ENCODE peak calls at places on chromosomes 1 and 21, in five cellular contexts. One of them, this sample, is unnamed.

GRCh38 chr1:25661043-25661807 is 44.6 kb downstream of the MAN1C1 start:
- DNase-seq in astrocyte: no peak
- DNase-seq in H9: peak; percentile 22
- DNase-seq in hepatocyte: peak; percentile 23
- DNase-seq in fibroblast of lung: peak; percentile 39
- DNase-seq in this sample: peak; percentile 55

GRCh38 chr1:203153051-203153988 is 22.3 kb downstream of the MYBPH start:
- DNase-seq in hepatocyte: no peak
- DNase-seq in fibroblast of lung: no peak
- DNase-seq in astrocyte: peak; percentile 23
- DNase-seq in H9: no peak
- DNase-seq in this sample: no peak

GRCh38 chr1:239593527-239593926 is 207.2 kb downstream of the CHRM3 start:
- DNase-seq in H9: no peak
- DNase-seq in fibroblast of lung: no peak
- DNase-seq in astrocyte: no peak
- DNase-seq in hepatocyte: no peak
- DNase-seq in this sample: no peak

GRCh38 chr1:12071892-12072291 is 8.8 kb downstream of the TNFRSF8 start:
- DNase-seq in H9: no peak
- DNase-seq in hepatocyte: no peak
- DNase-seq in astrocyte: no peak
- DNase-seq in fibroblast of lung: no peak
- DNase-seq in this sample: no peak

GRCh38 chr1:31764307-31765040 is at the start of gene ADGRB2:
- DNase-seq in hepatocyte: peak; percentile 76
- DNase-seq in H9: peak; percentile 61
- DNase-seq in fibroblast of lung: no peak
- DNase-seq in astrocyte: no peak
- DNase-seq in this sample: peak; percentile 25

GRCh38 chr1:23616292-23616822 is 57.1 kb upstream of the ID3 start:
- DNase-seq in hepatocyte: no peak
- DNase-seq in fibroblast of lung: no peak
- DNase-seq in astrocyte: no peak
- DNase-seq in H9: no peak
- DNase-seq in this sample: no peak

GRCh38 chr1:232510367-232511110 is 119.4 kb downstream of the SIPA1L2 start:
- DNase-seq in hepatocyte: no peak
- DNase-seq in astrocyte: no peak
- DNase-seq in H9: no peak
- DNase-seq in fibroblast of lung: no peak
- DNase-seq in this sample: peak; percentile 71

GRCh38 chr1:117732065-117732789 is 126.4 kb downstream of the TENT5C start:
- DNase-seq in H9: no peak
- DNase-seq in hepatocyte: no peak
- DNase-seq in astrocyte: peak; percentile 49
- DNase-seq in fibroblast of lung: no peak
- DNase-seq in this sample: no peak

GRCh38 chr1:1116701-1117468 is 996 bp upstream of the C1orf159 start:
- DNase-seq in astrocyte: no peak
- DNase-seq in H9: no peak
- DNase-seq in fibroblast of lung: no peak
- DNase-seq in hepatocyte: no peak
- DNase-seq in this sample: peak; percentile 20

GRCh38 chr1:196148367-196148970 is 459.8 kb downstream of the KCNT2 start:
- DNase-seq in astrocyte: peak; percentile 6
- DNase-seq in H9: no peak
- DNase-seq in fibroblast of lung: peak; percentile 73
- DNase-seq in hepatocyte: peak; percentile 22
- DNase-seq in this sample: peak; percentile 70

GRCh38 chr1:53141487-53142055 is 867 bp downstream of the SLC1A7 start:
- DNase-seq in fibroblast of lung: no peak
- DNase-seq in H9: no peak
- DNase-seq in astrocyte: no peak
- DNase-seq in hepatocyte: no peak
- DNase-seq in this sample: no peak

GRCh38 chr1:193569696-193570269 is 383.4 kb upstream of the B3GALT2 start:
- DNase-seq in hepatocyte: no peak
- DNase-seq in H9: no peak
- DNase-seq in fibroblast of lung: peak; percentile 51
- DNase-seq in astrocyte: peak; percentile 92
- DNase-seq in this sample: no peak

DNA sequence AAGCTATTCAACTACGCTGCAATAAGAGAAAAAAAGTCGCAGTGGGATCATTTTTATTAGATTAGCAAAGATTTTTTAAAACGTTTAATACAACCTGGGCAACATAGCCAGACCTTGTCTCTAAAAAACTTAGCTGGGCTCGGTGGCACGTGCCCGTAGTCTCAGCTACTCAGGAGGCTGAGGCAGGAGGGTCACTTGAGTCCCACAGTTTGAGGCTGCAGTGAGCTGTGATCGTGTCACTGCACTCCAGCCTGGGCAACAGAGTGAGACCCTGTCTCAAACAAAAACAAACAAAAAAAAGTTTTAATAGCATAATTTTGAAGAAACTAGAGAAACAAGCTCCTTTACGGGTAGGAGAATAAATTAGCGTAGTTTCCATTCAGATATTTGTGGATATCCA is 1.0 kb upstream of the PRDM15 start:
- DNase-seq in hepatocyte: no peak
- DNase-seq in H9: no peak
- DNase-seq in astrocyte: no peak
- DNase-seq in fibroblast of lung: no peak
- DNase-seq in this sample: no peak
- H2AFZ ChIP-seq in hepatocyte: peak overlapping the region; percentile 93
- H2AFZ ChIP-seq in H9: no peak overlapping the region
- H2AFZ ChIP-seq in astrocyte: no peak overlapping the region
- H2AFZ ChIP-seq in fibroblast of lung: no peak overlapping the region
- H2AFZ ChIP-seq in this sample: peak overlapping the region; percentile 97

DNA sequence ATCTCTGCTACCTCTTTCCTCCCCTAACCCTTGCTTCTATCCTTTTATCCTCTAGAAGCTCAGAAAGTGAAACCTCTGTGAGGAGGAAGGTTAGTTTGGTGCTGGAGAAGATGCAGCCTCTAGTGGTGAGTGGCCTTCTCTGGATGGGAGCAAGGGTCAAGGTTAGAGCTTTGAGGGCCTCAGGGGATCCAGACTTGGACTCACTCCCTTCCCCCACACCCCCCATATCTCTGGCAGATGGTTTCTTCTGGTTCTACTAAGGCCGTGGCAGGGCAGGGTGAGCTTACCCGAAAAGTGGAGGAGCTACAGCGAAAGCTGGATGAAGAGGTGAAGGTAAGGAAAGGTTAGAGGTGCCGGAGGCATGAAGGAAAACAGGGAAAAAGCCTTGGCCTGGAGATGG is 9.2 kb downstream of the CGN start:
- DNase-seq in H9: no peak
- DNase-seq in hepatocyte: no peak
- DNase-seq in astrocyte: no peak
- DNase-seq in fibroblast of lung: no peak
- DNase-seq in this sample: no peak
- TF ChIP-seq CTCF in H9: no peak
- TF ChIP-seq CTCF in hepatocyte: no peak
- TF ChIP-seq CTCF in astrocyte: no peak
- TF ChIP-seq CTCF in fibroblast of lung: no peak
- TF ChIP-seq CTCF in this sample: no peak

GRCh38 chr21:42010507-42011493 is 640 bp upstream of the ZBTB21 start:
- DNase-seq in hepatocyte: peak; percentile 58
- DNase-seq in H9: peak; percentile 43
- DNase-seq in fibroblast of lung: no peak
- DNase-seq in astrocyte: peak; percentile 16
- DNase-seq in this sample: peak; percentile 38

GRCh38 chr21:42007541-42007940 is 2.6 kb downstream of the ZBTB21 start:
- DNase-seq in astrocyte: no peak
- DNase-seq in hepatocyte: no peak
- DNase-seq in fibroblast of lung: no peak
- DNase-seq in H9: no peak
- DNase-seq in this sample: no peak

GRCh38 chr21:42006765-42007164 is 3.4 kb downstream of the ZBTB21 start:
- DNase-seq in astrocyte: peak; percentile 14
- DNase-seq in H9: no peak
- DNase-seq in hepatocyte: no peak
- DNase-seq in fibroblast of lung: no peak
- DNase-seq in this sample: no peak

GRCh38 chr21:42009831-42010506 is at the start of gene ZBTB21:
- DNase-seq in hepatocyte: peak; percentile 99
- DNase-seq in astrocyte: peak; percentile 89
- DNase-seq in fibroblast of lung: peak; percentile 98
- DNase-seq in H9: peak; percentile 97
- DNase-seq in this sample: peak; percentile 99

GRCh38 chr21:42009018-42009830 is 936 bp downstream of the ZBTB21 start:
- DNase-seq in astrocyte: peak; percentile 61
- DNase-seq in fibroblast of lung: peak; percentile 38
- DNase-seq in H9: peak; percentile 46
- DNase-seq in hepatocyte: peak; percentile 80
- DNase-seq in this sample: peak; percentile 49
- H2AFZ ChIP-seq in astrocyte: peak overlapping the region; percentile 51
- H2AFZ ChIP-seq in fibroblast of lung: no peak overlapping the region
- H2AFZ ChIP-seq in H9: no peak overlapping the region
- H2AFZ ChIP-seq in hepatocyte: peak overlapping the region; percentile 26
- H2AFZ ChIP-seq in this sample: peak overlapping the region; percentile 10

GRCh38 chr1:223244366-223245103 is 101.5 kb upstream of the TLR5 start:
- DNase-seq in fibroblast of lung: peak; percentile 8
- DNase-seq in hepatocyte: no peak
- DNase-seq in astrocyte: peak; percentile 35
- DNase-seq in H9: peak; percentile 4
- DNase-seq in this sample: peak; percentile 25
- TF ChIP-seq CTCF in fibroblast of lung: no peak
- TF ChIP-seq CTCF in hepatocyte: peak; percentile 8
- TF ChIP-seq CTCF in astrocyte: peak; percentile 32
- TF ChIP-seq CTCF in H9: no peak
- TF ChIP-seq CTCF in this sample: peak; percentile 49

DNA sequence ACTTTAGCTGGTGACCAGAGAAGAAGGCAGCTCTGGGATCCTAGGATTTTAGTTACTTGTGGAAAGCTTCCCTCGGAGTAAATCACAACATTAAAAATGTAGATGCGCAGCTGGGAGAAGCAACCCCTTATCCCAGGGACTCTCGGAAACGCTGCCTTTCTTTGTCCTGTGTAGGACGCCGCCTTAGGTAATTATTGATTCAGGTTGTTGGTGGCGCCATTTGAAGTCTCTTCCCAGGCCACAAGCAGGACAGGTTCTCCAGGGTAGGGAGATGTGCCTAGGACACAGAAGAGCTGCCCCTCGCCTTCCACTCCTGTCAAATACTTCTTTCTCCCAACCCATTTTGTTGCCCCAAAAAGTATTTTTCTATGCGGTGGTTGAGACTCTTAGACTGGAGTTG is 10.3 kb downstream of the SLC37A1 start:
- DNase-seq in hepatocyte: peak; percentile 48
- DNase-seq in H9: no peak
- DNase-seq in fibroblast of lung: no peak
- DNase-seq in astrocyte: no peak
- DNase-seq in this sample: peak; percentile 8
- H2AFZ ChIP-seq in hepatocyte: no peak overlapping the region
- H2AFZ ChIP-seq in H9: no peak overlapping the region
- H2AFZ ChIP-seq in fibroblast of lung: no peak overlapping the region
- H2AFZ ChIP-seq in astrocyte: no peak overlapping the region
- H2AFZ ChIP-seq in this sample: no peak overlapping the region

DNA sequence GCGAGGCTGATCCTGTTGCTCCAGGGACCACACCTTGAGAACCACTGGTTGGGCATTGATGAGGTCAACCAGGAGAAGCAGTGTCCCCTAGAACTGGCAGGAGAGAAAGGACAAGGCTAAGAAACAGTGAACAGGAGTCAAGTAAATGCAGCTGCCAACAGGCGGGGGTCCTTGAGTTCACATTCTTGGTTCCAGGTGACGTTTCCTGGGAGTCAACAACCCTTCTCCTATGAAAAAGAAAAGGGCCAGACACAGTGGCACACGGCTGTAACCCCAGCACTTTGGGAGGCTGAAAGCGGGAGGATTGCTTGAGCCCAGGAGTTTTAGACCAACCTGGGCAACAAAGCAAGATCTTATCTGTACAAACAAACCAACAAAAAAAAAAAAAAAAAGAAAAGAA is 98.3 kb downstream of the KAZN start:
- DNase-seq in H9: no peak
- DNase-seq in hepatocyte: no peak
- DNase-seq in astrocyte: no peak
- DNase-seq in fibroblast of lung: no peak
- DNase-seq in this sample: no peak
- TF ChIP-seq CTCF in H9: no peak
- TF ChIP-seq CTCF in hepatocyte: no peak
- TF ChIP-seq CTCF in astrocyte: no peak
- TF ChIP-seq CTCF in fibroblast of lung: no peak
- TF ChIP-seq CTCF in this sample: no peak

DNA sequence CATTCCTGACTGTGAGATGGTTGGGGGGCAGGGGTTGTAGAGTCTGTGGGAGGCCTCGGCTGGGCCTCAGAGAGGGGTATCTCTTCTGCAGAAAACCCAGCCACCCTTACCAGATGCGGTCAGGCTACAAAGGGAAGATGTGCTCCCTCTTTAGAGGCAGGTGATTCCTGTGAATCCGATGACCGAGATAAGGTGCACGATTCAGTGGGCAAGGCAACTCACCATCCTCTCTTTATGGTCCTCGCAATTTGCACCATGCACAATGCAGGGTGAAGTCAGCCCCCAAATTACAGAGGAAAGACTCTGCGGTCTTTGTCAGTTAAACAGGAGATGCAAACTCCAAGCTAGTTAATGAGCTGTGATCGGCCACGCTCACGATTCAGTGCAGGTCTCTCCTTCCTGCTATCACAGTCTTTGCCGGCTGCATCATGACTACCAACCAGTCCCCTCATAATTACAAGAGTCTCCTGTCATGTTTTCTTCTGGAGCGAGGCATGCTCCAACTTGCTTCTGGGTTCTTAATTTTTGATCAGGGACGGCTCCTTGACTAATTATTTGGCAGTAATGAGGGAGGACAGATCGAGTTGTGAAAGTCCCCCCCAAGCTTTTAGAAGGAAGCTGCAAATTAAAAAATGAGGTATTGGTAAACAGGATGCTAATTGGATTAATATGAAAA is 12.5 kb downstream of the TP73 start:
- DNase-seq in astrocyte: no peak
- DNase-seq in fibroblast of lung: no peak
- DNase-seq in H9: no peak
- DNase-seq in hepatocyte: no peak
- DNase-seq in this sample: no peak
- H2AFZ ChIP-seq in astrocyte: no peak overlapping the region
- H2AFZ ChIP-seq in fibroblast of lung: no peak overlapping the region
- H2AFZ ChIP-seq in H9: no peak overlapping the region
- H2AFZ ChIP-seq in hepatocyte: no peak overlapping the region
- H2AFZ ChIP-seq in this sample: no peak overlapping the region

This sample was measured in PC-3.